ENCODE peak calls at places on chromosomes 12 and 14, in ten cellular contexts. S is keratinocyte, J is GM23338, Y is neural progenitor cell, K is mammary epithelial cell, M is endothelial cell of umbilical vein, D is SK-N-MC, G is astrocyte, I is A673, L is PC-3. P is an unnamed sample. For H3K36me3, the result is how much of the 10 kb centered on the place peaks cover.

GRCh38 chr14:32329146-32329545 is at the start of gene AKAP6:
- DNase-seq in M (no peak), J (peak), L (no peak), S (no peak), K (no peak), Y (peak), I (no peak), D (no peak), G (no peak), P (no peak)

GRCh38 chr14:100504372-100505078 is 82.7 kb downstream of the BEGAIN start:
- DNase-seq in I (no peak), M (no peak), D (no peak), S (peak), L (peak), G (peak), K (peak), Y (no peak), J (peak), P (no peak)

GRCh38 chr12:109334887-109335286 is 12.8 kb upstream of the MYO1H start:
- DNase-seq in M (no peak), K (no peak), J (no peak), Y (no peak), L (no peak), I (no peak), D (no peak), S (no peak), G (no peak), P (no peak)

GRCh38 chr14:95516554-95517209 is at the start of gene SYNE3:
- DNase-seq in Y (peak), M (no peak), L (peak), K (no peak), S (no peak), I (peak), J (peak), G (no peak), D (no peak), P (no peak)

GRCh38 chr12:93851245-93851665 is 174.1 kb downstream of the CRADD start:
- DNase-seq in D (no peak), I (no peak), G (no peak), J (no peak), S (no peak), M (no peak), L (no peak), Y (no peak), K (no peak), P (no peak)

GRCh38 chr12:75722714-75723200 is 211.3 kb upstream of the KRR1 start:
- DNase-seq in S (no peak), D (peak), Y (no peak), I (peak), G (peak), J (no peak), K (peak), L (peak), M (peak), P (peak)

GRCh38 chr12:122081697-122082221 is 3.2 kb downstream of the MLXIP start:
- DNase-seq in Y (no peak), D (no peak), I (peak), J (no peak), L (peak), S (no peak), M (peak), K (peak), G (no peak), P (peak)

GRCh38 chr12:57031228-57031670 is 14.9 kb upstream of the TAC3 start:
- DNase-seq in I (peak), K (peak), G (no peak), D (no peak), Y (no peak), M (no peak), J (peak), S (peak), L (no peak), P (no peak)

GRCh38 chr14:100303925-100304324 is 2.3 kb downstream of the SLC25A29 start:
- DNase-seq in G (no peak), J (peak), L (no peak), K (no peak), I (peak), S (no peak), M (no peak), D (no peak), Y (peak), P (no peak)

GRCh38 chr14:81990312-81990761 is 456.7 kb upstream of the SEL1L start:
- DNase-seq in K (peak), G (peak), I (peak), M (peak), J (peak), Y (peak), D (peak), S (no peak), L (peak), P (peak)

GRCh38 chr12:124357616-124358015 is 62.7 kb downstream of the RFLNA start:
- DNase-seq in K (no peak), I (no peak), G (no peak), L (no peak), J (no peak), Y (no peak), M (no peak), D (no peak), S (no peak), P (no peak)

GRCh38 chr12:104957388-104958008 is 592 bp downstream of the SLC41A2 start:
- DNase-seq in K (no peak), D (no peak), L (peak), S (no peak), J (peak), M (peak), G (no peak), I (no peak), Y (no peak), P (no peak)

GRCh38 chr14:21215130-21215878 is 53.9 kb downstream of the HNRNPC start:
- DNase-seq in L (no peak), K (peak), S (no peak), M (no peak), G (no peak), Y (no peak), J (no peak), D (no peak), I (no peak), P (no peak)

GRCh38 chr12:81261508-81262207 is 183.8 kb downstream of the ACSS3 start:
- DNase-seq in S (no peak), G (no peak), M (no peak), L (no peak), I (peak), J (peak), K (no peak), Y (no peak), D (peak), P (no peak)

GRCh38 chr12:97167598-97167997 is 260.5 kb downstream of the NEDD1 start:
- DNase-seq in I (no peak), K (peak), D (no peak), Y (no peak), G (peak), M (no peak), L (no peak), S (no peak), J (no peak), P (peak)

GRCh38 chr14:58904771-58905170 is 267.0 kb downstream of the DACT1 start:
- DNase-seq in D (no peak), K (no peak), J (no peak), G (peak), L (no peak), M (no peak), I (no peak), S (no peak), Y (no peak), P (no peak)

GRCh38 chr14:23430016-23430732 is 5.3 kb downstream of the MYH7 start:
- DNase-seq in Y (no peak), K (no peak), D (no peak), M (no peak), G (no peak), I (no peak), S (no peak), L (no peak), J (no peak), P (no peak)

GRCh38 chr12:75208851-75209781 is 523 bp downstream of the KCNC2 start:
- DNase-seq in I (peak), K (peak), Y (peak), D (no peak), G (peak), L (no peak), M (peak), J (peak), S (no peak), P (peak)

GRCh38 chr12:58541300-58541690 is 379.0 kb downstream of the LRIG3 start:
- DNase-seq in D (no peak), K (no peak), I (no peak), J (peak), Y (no peak), G (peak), S (no peak), M (peak), L (no peak), P (no peak)

GRCh38 chr14:66859063-66859671 is 330.1 kb upstream of the GARIN2 start:
- DNase-seq in J (no peak), D (no peak), Y (no peak), I (no peak), L (no peak), G (no peak), S (no peak), K (peak), M (no peak), P (no peak)

GRCh38 chr12:96424601-96425000 is 24.4 kb upstream of the CDK17 start:
- DNase-seq in D (no peak), L (peak), M (no peak), Y (no peak), K (no peak), G (no peak), J (no peak), S (no peak), I (no peak), P (no peak)

GRCh38 chr12:76288218-76288617 is 60.0 kb downstream of the BBS10 start:
- DNase-seq in S (no peak), D (no peak), J (no peak), I (no peak), K (no peak), G (peak), Y (no peak), M (no peak), L (no peak), P (peak)

GRCh38 chr12:68759852-68760251 is 13.9 kb downstream of the SLC35E3 start:
- DNase-seq in L (no peak), K (no peak), J (no peak), G (no peak), D (no peak), I (no peak), M (no peak), S (no peak), Y (no peak), P (peak)

GRCh38 chr12:111074965-111075364 is 154.6 kb upstream of the MYL2 start:
- DNase-seq in L (no peak), D (no peak), G (no peak), J (no peak), S (no peak), K (no peak), Y (no peak), I (no peak), M (no peak), P (no peak)

GRCh38 chr14:93160353-93160801 is 24.3 kb downstream of the MOAP1 start:
- DNase-seq in Y (peak), J (peak), K (no peak), S (no peak), G (no peak), D (no peak), I (peak), L (peak), M (no peak), P (no peak)

GRCh38 chr12:92992041-92992440 is 62.9 kb upstream of the EEA1 start:
- DNase-seq in J (no peak), L (peak), G (no peak), Y (no peak), K (no peak), M (no peak), S (no peak), D (no peak), I (no peak), P (peak)

GRCh38 chr14:26113930-26114329 is 483.9 kb downstream of the NOVA1 start:
- DNase-seq in J (peak), M (no peak), G (no peak), S (no peak), K (no peak), I (peak), Y (no peak), D (no peak), L (no peak), P (no peak)

GRCh38 chr12:52362118-52362726 is 5.1 kb downstream of the KRT85 start:
- DNase-seq in K (no peak), I (no peak), M (no peak), Y (no peak), S (no peak), G (no peak), L (no peak), D (no peak), J (peak), P (no peak)

GRCh38 chr12:113980537-113981337 is 14.6 kb upstream of the RBM19 start:
- DNase-seq in D (peak), L (peak), K (peak), J (peak), G (peak), Y (peak), S (no peak), I (peak), M (peak), P (peak)

DNA sequence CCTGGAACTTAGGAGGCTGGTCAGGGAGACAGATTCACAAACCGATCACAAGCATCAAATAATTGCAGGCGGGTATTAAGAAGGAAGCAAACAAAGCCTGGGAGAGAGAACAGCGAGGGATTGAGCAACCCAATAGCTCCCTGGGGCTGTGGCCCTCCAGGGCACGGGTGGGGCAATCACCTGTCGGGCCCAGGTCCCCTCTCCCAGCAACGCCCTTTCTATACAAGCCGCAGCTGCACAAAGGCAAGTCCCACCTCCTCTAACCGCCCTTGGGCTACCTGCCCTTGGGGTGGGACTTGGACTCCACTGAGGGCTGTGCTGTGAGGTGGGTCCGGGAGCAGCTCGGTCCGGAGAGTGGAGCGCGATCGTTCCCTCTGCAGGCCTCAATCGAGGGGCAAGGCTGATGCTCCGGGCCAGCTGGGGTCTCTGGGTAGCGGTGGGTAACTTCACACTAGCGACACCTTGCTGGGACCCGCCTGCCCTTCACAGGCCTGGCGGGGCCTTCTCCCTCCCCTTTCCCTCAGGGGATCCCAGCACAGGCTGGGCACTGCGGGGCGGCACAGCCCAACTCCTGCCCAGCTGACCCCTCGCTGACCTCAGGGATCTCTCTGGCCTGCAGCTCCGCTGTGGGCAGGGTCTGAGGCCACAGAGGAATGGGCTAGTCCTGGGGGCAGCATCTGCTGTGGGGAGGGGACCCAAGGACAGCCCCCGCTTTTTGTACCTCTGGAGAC is 8.0 kb downstream of the PHB2 start:
- DNase-seq in D (no peak), I (no peak), L (no peak), M (no peak), G (no peak), Y (peak), S (no peak), K (no peak), J (peak), P (no peak)
- H3K36me3 ChIP-seq in D (under half), I (under half), L (under half), M (under half), G (under half), Y (under half), S (under half), K (under half), J (under half), P (under half)

GRCh38 chr12:4274396-4274959 is 916 bp downstream of the CCND2 start:
- DNase-seq in I (no peak), S (no peak), Y (peak), G (no peak), J (peak), M (no peak), K (peak), L (no peak), D (no peak), P (peak)

GRCh38 chr12:4272014-4272975 is 1.3 kb upstream of the CCND2 start:
- DNase-seq in G (peak), L (no peak), Y (peak), M (peak), S (peak), D (no peak), J (peak), K (peak), I (peak), P (peak)

GRCh38 chr12:4273651-4274395 is at the start of gene CCND2:
- DNase-seq in D (no peak), Y (peak), K (peak), I (peak), S (peak), M (peak), J (peak), G (peak), L (no peak), P (peak)

GRCh38 chr12:4271433-4272013 is 2.0 kb upstream of the CCND2 start:
- DNase-seq in D (no peak), K (no peak), G (no peak), M (no peak), I (no peak), Y (peak), J (peak), L (no peak), S (no peak), P (no peak)

GRCh38 chr12:4272976-4273650 is 449 bp upstream of the CCND2 start:
- DNase-seq in S (no peak), K (no peak), L (no peak), D (no peak), J (peak), I (no peak), G (no peak), M (no peak), Y (peak), P (no peak)
- TF ChIP-seq EZH2 in S (no peak), K (no peak), L (no peak), D (no peak), J (no peak), I (peak), G (peak), M (peak), Y (no peak), P (peak)

DNA sequence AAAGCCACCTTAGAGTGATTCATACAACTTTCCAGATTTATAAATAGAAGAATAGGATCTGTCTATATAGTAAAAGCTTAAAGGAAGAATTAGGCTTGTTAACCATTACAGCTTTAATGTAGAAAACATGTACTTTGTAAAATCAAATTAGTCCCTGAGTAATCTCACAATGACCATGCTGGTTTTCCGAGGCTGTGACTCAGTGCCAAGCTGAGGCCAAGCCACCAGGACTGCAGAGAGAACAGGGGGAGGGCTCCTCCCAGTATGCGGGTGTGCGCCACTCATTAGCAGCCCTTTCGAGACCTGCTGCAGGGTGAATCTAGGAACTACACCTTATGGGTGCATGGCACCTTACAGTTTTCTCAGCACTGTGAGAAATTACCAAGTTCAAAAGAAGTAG is 167.0 kb downstream of the EFCAB11 start:
- DNase-seq in D (no peak), M (no peak), G (peak), K (no peak), I (no peak), J (no peak), L (peak), S (no peak), Y (no peak), P (no peak)
- H3K36me3 ChIP-seq in D (under half), M (under half), G (under half), K (under half), I (under half), J (under half), L (under half), S (under half), Y (under half), P (under half)

DNA sequence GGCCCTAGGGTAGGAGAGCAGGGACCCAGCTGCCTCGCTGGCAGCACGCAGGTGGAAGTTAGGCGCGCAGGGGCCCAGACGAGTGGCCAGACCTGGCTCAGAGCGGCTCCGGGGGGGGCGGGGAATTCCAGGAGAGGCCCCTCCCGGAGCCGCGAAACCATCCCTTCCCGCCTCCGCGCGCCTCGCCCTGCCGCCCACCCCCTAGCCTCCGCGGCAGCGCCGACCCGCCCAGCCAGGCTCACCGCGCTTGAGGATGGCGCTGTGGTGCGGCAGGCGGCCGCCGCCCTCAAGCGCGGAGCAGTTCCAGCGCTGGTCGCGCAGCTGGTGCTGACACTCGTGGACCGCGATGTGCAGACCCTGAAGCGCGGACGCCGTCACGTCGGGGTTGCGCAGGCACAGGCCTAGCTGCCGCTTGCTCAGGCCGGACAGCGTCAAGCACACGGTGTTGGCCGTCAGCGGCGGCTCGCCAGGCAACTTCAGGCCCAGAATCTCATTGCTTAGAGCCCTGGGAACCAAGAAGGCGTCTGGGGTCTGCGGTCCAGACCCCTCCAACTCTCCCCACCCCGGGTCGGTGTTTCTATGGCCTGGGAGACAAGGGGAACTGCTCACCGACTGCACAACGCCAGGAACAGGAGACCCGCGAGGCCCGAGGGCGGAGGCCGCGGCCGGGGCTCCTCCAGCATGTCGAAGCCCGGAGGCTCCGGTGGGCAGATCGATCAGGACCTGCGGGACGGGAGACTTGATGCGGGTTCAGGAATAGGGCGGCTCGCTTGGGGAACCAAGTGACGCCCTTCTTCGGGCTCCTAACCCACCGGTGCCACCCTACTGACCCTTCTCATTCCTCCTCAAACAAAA is 1.5 kb downstream of the WNT10B start:
- DNase-seq in D (no peak), K (no peak), L (no peak), I (no peak), Y (peak), J (peak), S (no peak), M (no peak), G (no peak), P (peak)
- TF ChIP-seq EZH2 in D (no peak), K (no peak), L (no peak), I (no peak), Y (peak), J (peak), S (no peak), M (peak), G (peak), P (peak)

GRCh38 chr14:39138450-39138849 is 24.3 kb downstream of the GEMIN2 start:
- DNase-seq in J (no peak), I (no peak), D (no peak), G (no peak), L (no peak), K (no peak), M (no peak), Y (no peak), S (no peak), P (peak)
- H3K36me3 ChIP-seq in J (under half), I (under half), D (under half), G (under half), L (under half), K (under half), M (under half), Y (under half), S (under half), P (under half)

P was measured in fibroblast of lung.